ENCODE peak calls at places on chromosomes 3 and 15, in four cellular contexts. U, J, O and P are unnamed samples.

GRCh38 chr3:30943206-30943605 is 48.7 kb upstream of the GADL1 start:
- DNase-seq in J (no peak), O (no peak), U (no peak), P (no peak)

GRCh38 chr3:72582211-72582878 is 265.9 kb downstream of the SHQ1 start:
- DNase-seq in J (no peak), O (no peak), U (no peak), P (no peak)

GRCh38 chr15:96353931-96354730 is 23.6 kb downstream of the NR2F2 start:
- DNase-seq in J (no peak), U (peak), O (peak), P (no peak)

GRCh38 chr3:42633544-42633943 is 20.0 kb upstream of the ZBTB47 start:
- DNase-seq in U (no peak), O (no peak), J (no peak), P (no peak)

GRCh38 chr15:61831505-61831921 is 228.7 kb downstream of the VPS13C start:
- DNase-seq in O (no peak), U (no peak), J (no peak), P (no peak)

GRCh38 chr3:122974764-122975162 is 52.8 kb downstream of the SEMA5B start:
- DNase-seq in O (no peak), U (peak), J (no peak), P (no peak)

GRCh38 chr15:65192016-65192415 is 6.9 kb upstream of the CLPX start:
- DNase-seq in O (peak), J (peak), U (no peak), P (no peak)

GRCh38 chr3:81270603-81271371 is 490.7 kb downstream of the GBE1 start:
- DNase-seq in U (no peak), J (peak), O (no peak), P (no peak)

GRCh38 chr3:188789201-188789600 is 382.6 kb upstream of the TPRG1 start:
- DNase-seq in U (no peak), O (no peak), J (no peak), P (no peak)

GRCh38 chr3:57278237-57278636 is 14.2 kb downstream of the ASB14 start:
- DNase-seq in O (no peak), U (no peak), J (no peak), P (no peak)

GRCh38 chr15:58077427-58077826 is 11.9 kb upstream of the ALDH1A2 start:
- DNase-seq in U (no peak), O (peak), J (no peak), P (no peak)

GRCh38 chr3:2706144-2706835 is 403.9 kb downstream of the IL5RA start:
- DNase-seq in U (no peak), J (no peak), O (no peak), P (no peak)

GRCh38 chr3:123015596-123015995 is 12.0 kb downstream of the SEMA5B start:
- DNase-seq in O (no peak), J (no peak), U (no peak), P (no peak)

GRCh38 chr15:89307791-89308190 is 26.8 kb downstream of the POLG start:
- DNase-seq in J (no peak), U (no peak), O (no peak), P (no peak)

GRCh38 chr15:39874890-39875549 is 45.0 kb downstream of the GPR176 start:
- DNase-seq in O (no peak), J (peak), U (no peak), P (no peak)

GRCh38 chr3:54954019-54954418 is 26.2 kb upstream of the LRTM1 start:
- DNase-seq in O (no peak), J (no peak), U (no peak), P (no peak)

GRCh38 chr3:163622384-163622783 is 1455.9 kb downstream of the SI start:
- DNase-seq in U (no peak), O (peak), J (peak), P (no peak)

GRCh38 chr3:96449803-96450202 is 364.6 kb upstream of the EPHA6 start:
- DNase-seq in J (no peak), U (no peak), O (no peak), P (no peak)

GRCh38 chr3:156551746-156552145 is 3.2 kb downstream of the SSR3 start:
- DNase-seq in U (no peak), J (no peak), O (no peak), P (no peak)

GRCh38 chr15:63609448-63609847 is 12.3 kb downstream of the FBXL22 start:
- DNase-seq in O (no peak), U (no peak), J (no peak), P (no peak)

GRCh38 chr3:102536479-102536878 is 101.7 kb downstream of the ZPLD1 start:
- DNase-seq in J (peak), U (no peak), O (no peak), P (no peak)

GRCh38 chr15:32898991-32899613 is 181.3 kb downstream of the GREM1 start:
- DNase-seq in U (no peak), O (no peak), J (peak), P (no peak)
- TF ChIP-seq EP300 in U (no peak), O (no peak), J (no peak), P (no peak)

DNA sequence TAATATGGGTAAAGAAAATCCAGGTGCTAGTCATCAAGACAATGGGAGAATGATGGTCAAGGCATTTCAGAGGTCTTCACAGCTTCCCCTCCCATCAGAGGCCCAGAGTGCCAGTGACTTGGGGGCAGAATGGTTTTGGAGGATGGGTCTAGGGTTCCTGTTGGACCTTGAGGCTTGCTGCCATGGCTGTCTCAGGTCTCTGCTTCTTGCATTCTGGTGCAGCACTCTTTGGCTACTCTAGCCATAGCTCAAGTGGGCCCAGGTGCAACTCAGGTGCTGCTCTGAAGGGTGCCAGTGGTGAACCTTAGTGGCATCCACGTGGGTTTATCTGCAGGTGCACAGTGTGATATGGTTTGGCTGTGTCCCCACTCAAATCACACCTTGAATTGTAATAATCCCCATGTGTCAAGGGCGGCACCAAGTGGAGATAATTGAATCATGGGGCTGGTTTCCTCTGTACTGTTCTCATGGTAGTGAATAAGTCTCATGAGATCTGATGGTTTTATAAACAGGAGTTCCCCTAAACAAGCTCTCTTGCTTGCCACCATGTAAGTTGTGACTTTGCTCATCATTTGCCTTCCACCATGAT is 48.5 kb upstream of the PEX5L start:
- DNase-seq in U (no peak), O (no peak), J (peak), P (no peak)
- TF ChIP-seq CTCF in U (no peak), O (no peak), J (no peak), P (no peak)

DNA sequence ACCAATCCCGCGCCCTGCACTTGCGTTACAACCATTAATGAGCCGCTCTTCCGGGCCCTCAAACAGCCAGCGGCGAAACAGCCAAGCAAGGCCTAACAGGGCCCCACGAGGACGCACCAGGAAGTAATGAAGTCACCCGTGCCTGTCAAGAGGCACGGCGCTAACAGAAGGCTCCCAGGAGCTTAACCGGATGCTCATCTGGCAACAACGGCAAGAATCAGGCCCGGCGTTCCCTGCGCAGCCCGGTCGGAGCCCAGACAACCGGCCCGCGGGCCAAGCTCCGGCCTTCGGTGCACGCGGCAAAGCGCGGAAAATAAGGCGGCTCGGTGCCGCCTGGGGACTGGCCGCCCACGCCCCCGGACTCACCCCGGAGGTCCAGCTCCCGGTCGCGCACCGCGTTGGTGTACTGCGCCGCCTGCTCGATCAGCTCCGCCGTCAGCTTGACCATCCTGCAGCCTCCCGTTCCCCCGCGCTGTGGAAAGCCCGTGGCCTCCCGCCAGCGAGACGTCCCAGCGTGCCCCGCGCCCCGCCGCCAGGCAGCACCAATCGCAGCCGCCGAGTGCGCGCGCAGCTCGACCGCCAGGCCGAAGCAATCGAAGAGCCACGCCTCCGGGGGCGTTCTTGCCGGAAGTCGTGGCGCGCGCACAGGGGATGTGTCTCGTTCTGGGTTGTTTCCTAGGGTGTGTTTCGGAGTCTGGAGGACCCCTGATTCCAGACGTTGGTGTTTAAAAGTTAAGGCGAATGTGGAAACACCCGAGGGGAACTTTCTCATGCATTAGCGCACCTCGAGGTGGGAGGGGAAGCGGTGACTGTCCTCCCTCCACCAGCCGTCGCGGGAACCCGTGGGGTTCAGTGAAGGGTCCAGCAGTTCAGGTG is at the start of gene SNRPA1:
- DNase-seq in U (peak), J (peak), O (peak), P (peak)
- TF ChIP-seq EP300 in U (no peak), J (no peak), O (peak), P (peak)

GRCh38 chr3:58824777-58825176 is 158.2 kb upstream of the FAM3D start:
- DNase-seq in U (no peak), J (no peak), O (no peak), P (no peak)

GRCh38 chr3:58824285-58824684 is 157.7 kb upstream of the FAM3D start:
- DNase-seq in O (peak), U (no peak), J (peak), P (no peak)
- TF ChIP-seq CTCF in O (peak), U (no peak), J (peak), P (no peak)

DNA sequence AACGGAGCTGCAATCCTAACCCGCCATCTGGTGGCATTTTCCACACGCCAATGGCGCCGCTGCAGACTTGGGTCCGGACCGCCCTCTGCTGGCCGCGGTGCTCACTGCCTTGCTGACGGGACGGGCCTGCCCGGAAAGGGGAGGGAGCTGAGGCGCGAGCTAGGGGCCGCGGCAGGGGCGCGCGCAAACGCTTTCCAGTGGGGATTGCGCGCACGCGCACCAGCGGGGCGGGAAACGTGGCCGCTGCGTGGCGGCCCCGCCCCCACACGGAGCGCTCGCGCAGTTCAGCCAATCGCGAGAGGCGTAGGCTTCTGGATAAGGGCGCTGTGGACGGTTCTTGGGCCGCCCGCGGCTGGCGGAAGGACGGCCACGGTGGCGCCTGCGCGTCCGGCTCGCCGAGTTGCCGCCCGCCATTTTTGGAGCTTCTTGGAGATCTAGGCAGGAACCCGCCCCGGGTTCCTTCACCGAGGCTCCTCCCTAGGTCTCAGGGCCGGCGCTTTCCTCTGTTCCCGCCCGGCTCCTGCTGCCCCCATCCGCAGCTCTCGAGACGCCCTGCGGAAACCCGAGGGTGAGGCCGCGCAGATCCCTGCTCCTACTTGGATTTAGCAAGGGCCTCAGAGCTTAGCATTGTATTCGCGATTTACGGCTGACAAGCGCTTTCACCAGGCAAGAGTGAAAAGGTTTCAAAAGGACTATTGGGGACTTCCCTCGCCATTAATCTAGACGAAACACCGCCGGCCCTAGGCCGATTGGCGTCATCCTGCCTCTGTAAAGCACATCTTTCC is at the start of gene STAG1:
- DNase-seq in O (peak), U (peak), J (peak), P (peak)
- TF ChIP-seq EP300 in O (peak), U (peak), J (no peak), P (peak)

GRCh38 chr3:26369133-26369532 is 253.4 kb upstream of the LRRC3B start:
- DNase-seq in U (no peak), O (no peak), J (peak), P (no peak)
- TF ChIP-seq CTCF in U (no peak), O (no peak), J (no peak), P (no peak)

GRCh38 chr15:74545776-74546656 is 5.0 kb downstream of the ARID3B start:
- DNase-seq in U (peak), O (peak), J (peak), P (peak)
- TF ChIP-seq EP300 in U (no peak), O (no peak), J (no peak), P (peak)

DNA sequence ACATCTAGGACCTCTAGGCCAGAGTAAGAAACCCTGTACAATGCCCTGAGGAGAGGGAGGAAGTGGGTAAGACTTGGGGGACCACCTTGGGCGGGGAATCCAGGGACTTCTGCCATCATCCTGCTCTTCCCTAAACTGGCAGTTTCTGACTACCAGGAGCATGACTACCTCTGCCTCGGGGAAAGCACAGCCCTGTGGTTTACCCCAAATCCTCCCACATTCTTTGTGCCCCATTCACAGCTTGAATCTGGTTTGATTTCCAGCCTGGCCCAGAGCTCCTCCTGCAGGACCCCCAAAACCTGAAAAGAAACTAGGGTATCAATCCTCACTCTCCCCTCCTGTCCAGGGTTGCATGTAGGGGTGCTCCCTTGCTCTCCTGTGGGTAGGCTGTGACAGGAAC is 4.7 kb downstream of the C3orf18 start:
- DNase-seq in U (no peak), O (no peak), J (no peak), P (no peak)
- TF ChIP-seq CTCF in U (no peak), O (no peak), J (no peak), P (no peak)

GRCh38 chr3:152403632-152404066 is 134.9 kb downstream of the MBNL1 start:
- DNase-seq in U (no peak), O (peak), J (no peak), P (peak)
- TF ChIP-seq EP300 in U (no peak), O (no peak), J (no peak), P (peak)

GRCh38 chr3:150925751-150926201 is 20.5 kb upstream of the MINDY4B start:
- DNase-seq in O (peak), J (peak), U (no peak), P (no peak)
- TF ChIP-seq CTCF in O (peak), J (peak), U (no peak), P (peak)